ENCODE peak calls at places on chromosomes 13 and 19, in five cellular contexts. V, O, H, X and I are unnamed samples.

GRCh38 chr13:101307181-101307701 is 109.1 kb downstream of the NALCN start:
- DNase-seq in H (no peak), X (no peak), V (no peak), O (no peak), I (no peak)

GRCh38 chr13:34025746-34026145 is 207.8 kb downstream of the RFC3 start:
- DNase-seq in V (no peak), O (no peak), H (no peak), X (no peak), I (no peak)

GRCh38 chr19:47503130-47503822 is 11.6 kb downstream of the NAPA start:
- DNase-seq in X (peak), V (no peak), H (no peak), O (no peak), I (no peak)

GRCh38 chr13:59208405-59209195 is 955.1 kb downstream of the DIAPH3 start:
- DNase-seq in X (no peak), O (no peak), V (no peak), H (no peak), I (no peak)

GRCh38 chr13:40764587-40765403 is 6.2 kb downstream of the MRPS31 start:
- DNase-seq in V (no peak), O (no peak), X (no peak), H (no peak), I (no peak)

GRCh38 chr13:26721251-26721939 is 39.2 kb downstream of the GPR12 start:
- DNase-seq in H (no peak), X (no peak), V (no peak), O (no peak), I (no peak)

GRCh38 chr19:13846533-13847032 is 30.4 kb upstream of the NANOS3 start:
- DNase-seq in V (peak), X (peak), O (peak), H (peak), I (peak)

GRCh38 chr13:73403362-73404150 is 344.8 kb downstream of the KLF5 start:
- DNase-seq in H (no peak), V (no peak), O (no peak), X (no peak), I (no peak)

GRCh38 chr19:45171211-45171623 is 6.8 kb downstream of the TRAPPC6A start:
- DNase-seq in O (no peak), V (no peak), X (no peak), H (no peak), I (no peak)

GRCh38 chr19:29385191-29385795 is 140.5 kb upstream of the VSTM2B start:
- DNase-seq in O (no peak), V (no peak), X (peak), H (peak), I (no peak)

GRCh38 chr13:72820156-72820897 is 38.4 kb downstream of the PIBF1 start:
- DNase-seq in X (no peak), H (no peak), V (no peak), O (no peak), I (peak)

GRCh38 chr13:42654760-42655159 is 80.8 kb downstream of the TNFSF11 start:
- DNase-seq in X (no peak), H (no peak), O (no peak), V (no peak), I (no peak)

GRCh38 chr19:3178973-3179738 is 587 bp downstream of the S1PR4 start:
- DNase-seq in H (no peak), O (no peak), V (no peak), X (peak), I (peak)

GRCh38 chr19:4518345-4519171 is at the start of gene PLIN4:
- DNase-seq in X (no peak), V (no peak), O (no peak), H (peak), I (no peak)

GRCh38 chr13:51995677-51996551 is 15.3 kb downstream of the ATP7B start:
- DNase-seq in O (no peak), V (no peak), H (no peak), X (peak), I (peak)

GRCh38 chr19:55176116-55176515 is 4.0 kb downstream of the SYT5 start:
- DNase-seq in H (no peak), V (no peak), O (no peak), X (no peak), I (no peak)

GRCh38 chr13:112106467-112107141 is 39.7 kb downstream of the SOX1 start:
- DNase-seq in H (no peak), O (no peak), V (no peak), X (no peak), I (no peak)

GRCh38 chr19:11540642-11541041 is 2.0 kb downstream of the CNN1 start:
- DNase-seq in H (no peak), V (no peak), X (no peak), O (no peak), I (no peak)

GRCh38 chr19:11534538-11534937 is 4.1 kb upstream of the CNN1 start:
- DNase-seq in X (no peak), O (no peak), V (no peak), H (no peak), I (no peak)

GRCh38 chr19:11538232-11539036 is at the start of gene CNN1:
- DNase-seq in X (no peak), V (no peak), O (no peak), H (peak), I (no peak)

GRCh38 chr19:11539495-11540365 is 1.1 kb downstream of the CNN1 start:
- DNase-seq in X (no peak), O (no peak), H (peak), V (no peak), I (no peak)

GRCh38 chr19:11535792-11536595 is 2.7 kb upstream of the CNN1 start:
- DNase-seq in X (peak), H (peak), V (peak), O (peak), I (peak)
- TF ChIP-seq POLR2A in X (no peak), H (peak), V (no peak), O (no peak), I (peak)

DNA sequence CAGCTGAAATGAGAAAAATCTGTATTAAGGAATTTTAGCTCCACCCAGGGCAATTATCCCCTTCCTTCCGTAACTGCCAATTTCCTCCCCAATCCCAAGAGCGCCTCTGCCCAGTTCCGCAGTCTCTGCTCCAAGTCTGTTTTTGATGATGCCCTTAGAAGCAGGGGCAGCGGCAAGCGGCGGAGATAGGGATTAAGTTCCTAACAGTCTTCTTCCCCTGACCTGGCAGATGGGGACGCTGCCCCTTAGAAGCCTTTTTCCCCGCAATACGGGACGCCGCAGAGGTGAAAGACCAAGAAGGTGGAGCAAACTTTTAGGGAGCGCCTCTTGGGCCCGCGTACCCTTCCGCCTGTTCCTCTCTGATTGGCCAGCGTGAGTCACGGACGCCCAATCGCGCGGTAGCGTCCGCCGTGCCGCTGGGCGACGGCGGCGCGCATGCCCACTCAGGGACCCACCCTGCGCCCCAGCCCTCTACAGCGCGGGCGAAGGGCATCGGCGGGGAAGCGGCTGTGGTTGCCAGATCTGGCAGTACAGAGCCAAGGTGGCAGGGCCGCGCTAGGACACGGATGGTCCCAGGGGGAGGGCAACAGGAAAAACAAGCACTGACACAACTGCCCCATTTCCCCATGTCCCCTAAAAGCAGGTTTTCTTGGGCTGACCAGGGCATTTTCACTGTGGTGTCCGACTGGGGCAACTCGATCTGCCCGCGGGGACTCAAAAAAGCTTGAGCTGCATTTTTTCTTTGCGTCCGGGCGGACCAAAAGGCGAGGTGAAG is 825 bp upstream of the TDRD3 start:
- DNase-seq in V (peak), X (peak), O (peak), H (peak), I (peak)
- TF ChIP-seq POLR2A in V (no peak), X (peak), O (peak), H (peak), I (peak)

GRCh38 chr13:99120751-99121150 is 79.9 kb upstream of the UBAC2 start:
- DNase-seq in O (no peak), V (no peak), X (no peak), H (no peak), I (no peak)
- TF ChIP-seq POLR2A in O (no peak), V (no peak), X (no peak), H (no peak), I (no peak)

DNA sequence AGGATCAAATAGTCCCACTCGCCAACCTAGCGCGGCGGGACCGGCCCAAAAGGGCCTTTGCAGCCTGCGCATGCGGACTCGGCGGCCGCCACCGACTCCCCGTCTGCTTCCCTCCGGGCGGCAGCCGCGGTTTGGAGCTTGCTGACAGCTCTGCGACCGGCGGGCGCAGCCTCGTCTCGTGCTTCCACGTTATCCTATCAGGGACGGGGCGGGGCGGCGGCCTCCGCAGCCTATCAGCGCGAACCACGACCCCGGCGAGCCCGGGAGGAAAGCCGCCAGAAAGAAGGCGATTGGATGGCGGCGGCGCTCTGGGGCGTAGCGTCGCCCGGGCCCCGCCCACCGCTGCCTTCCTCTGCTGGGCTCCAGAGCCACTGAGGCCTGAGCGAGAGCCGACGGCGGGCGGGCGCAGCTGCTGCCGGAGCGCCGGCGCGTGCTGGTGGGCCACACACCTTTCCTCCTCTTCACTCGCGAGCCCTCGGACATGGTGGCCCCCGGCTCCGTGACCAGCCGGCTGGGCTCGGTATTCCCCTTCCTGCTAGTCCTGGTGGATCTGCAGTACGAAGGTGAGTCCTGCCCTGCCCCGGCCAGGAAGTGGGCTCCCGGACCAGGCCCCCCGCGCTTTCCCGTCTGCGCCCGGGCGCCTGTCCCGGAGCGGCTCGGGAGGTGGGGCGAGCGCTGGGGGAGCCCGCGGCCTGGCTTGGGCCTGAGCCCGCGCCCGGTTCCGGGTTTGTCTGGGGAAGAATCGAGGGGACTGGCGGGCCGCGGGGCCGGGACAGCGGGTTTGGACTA is at the start of gene DNAJC3:
- DNase-seq in X (peak), H (peak), O (peak), V (peak), I (peak)
- TF ChIP-seq POLR2A in X (peak), H (peak), O (peak), V (peak), I (peak)

GRCh38 chr19:11061951-11062350 is 27.3 kb upstream of the LDLR start:
- DNase-seq in X (no peak), O (no peak), V (no peak), H (peak), I (no peak)

GRCh38 chr19:11063434-11063833 is 25.8 kb upstream of the LDLR start:
- DNase-seq in X (no peak), H (no peak), V (no peak), O (no peak), I (no peak)

GRCh38 chr19:11067356-11068113 is 21.7 kb upstream of the LDLR start:
- DNase-seq in X (no peak), H (no peak), V (no peak), O (no peak), I (no peak)

GRCh38 chr19:11066326-11066725 is 22.9 kb upstream of the LDLR start:
- DNase-seq in V (no peak), X (no peak), H (no peak), O (no peak), I (no peak)

GRCh38 chr19:11064831-11065303 is 24.4 kb upstream of the LDLR start:
- DNase-seq in V (no peak), X (no peak), O (peak), H (no peak), I (peak)
- TF ChIP-seq POLR2A in V (no peak), X (no peak), O (no peak), H (no peak), I (no peak)